ENCODE peak calls at places on chromosomes 6 and 20, in seven cellular contexts. Z, F, K, M, A, G and R are unnamed samples.

GRCh38 chr6:34232901-34233300 is 3.8 kb upstream of the HMGA1 start:
- DNase-seq in K (no peak), A (no peak), M (no peak), Z (no peak), F (no peak), G (no peak), R (no peak)

GRCh38 chr20:53579581-53580375 is 13.9 kb downstream of the ZNF217 start:
- DNase-seq in M (peak), Z (no peak), K (no peak), G (peak), F (peak), A (no peak), R (no peak)

GRCh38 chr6:4188801-4189200 is 53.4 kb upstream of the ECI2 start:
- DNase-seq in K (no peak), F (no peak), G (no peak), Z (no peak), A (no peak), M (no peak), R (no peak)

GRCh38 chr6:12051861-12052368 is 39.8 kb downstream of the HIVEP1 start:
- DNase-seq in Z (no peak), M (no peak), F (no peak), G (peak), K (no peak), A (no peak), R (no peak)

GRCh38 chr6:108764580-108764950 is 83.7 kb upstream of the ARMC2 start:
- DNase-seq in M (no peak), A (no peak), G (no peak), K (no peak), Z (no peak), F (no peak), R (no peak)

GRCh38 chr6:17865798-17866725 is 121.4 kb downstream of the KIF13A start:
- DNase-seq in Z (peak), K (no peak), M (peak), F (peak), G (peak), A (no peak), R (peak)

GRCh38 chr20:40980106-40980827 is 48.4 kb upstream of the TOP1 start:
- DNase-seq in A (no peak), M (peak), F (no peak), G (no peak), Z (no peak), K (no peak), R (no peak)

GRCh38 chr20:44123251-44123650 is 63.7 kb downstream of the JPH2 start:
- DNase-seq in A (no peak), Z (no peak), F (no peak), M (no peak), G (no peak), K (no peak), R (no peak)